ENCODE peak calls at places on chromosomes 13 and 19, in eight cellular contexts. F, U, J, H, E, C, I and V are unnamed samples.

GRCh38 chr19:53864308-53864836 is 3.3 kb upstream of the MYADM start:
- DNase-seq in F (no peak), U (no peak), J (no peak), H (no peak), E (no peak), C (no peak), I (no peak), V (no peak)

GRCh38 chr13:114148521-114148855 is 16.1 kb upstream of the RASA3 start:
- DNase-seq in F (peak; percentile 84), U (no peak), J (no peak), H (no peak), E (no peak), C (no peak), I (no peak), V (no peak)

GRCh38 chr13:110363009-110363408 is 55.9 kb downstream of the COL4A2 start:
- DNase-seq in F (no peak), U (peak; percentile 31), J (no peak), H (no peak), E (peak; percentile 81), C (no peak), I (no peak), V (no peak)

GRCh38 chr13:113647351-113648217 is 10.4 kb downstream of the ATP4B start:
- DNase-seq in F (no peak), U (peak; percentile 9), J (no peak), H (peak; percentile 49), E (peak; percentile 91), C (peak; percentile 89), I (no peak), V (peak; percentile 46)

GRCh38 chr13:19088416-19088815 is 93.2 kb downstream of the TUBA3C start:
- DNase-seq in F (no peak), U (no peak), J (no peak), H (no peak), E (no peak), C (no peak), I (no peak), V (no peak)

GRCh38 chr19:15780595-15781418 is 6.7 kb upstream of the OR10H5 start:
- DNase-seq in F (no peak), U (no peak), J (no peak), H (no peak), E (no peak), C (no peak), I (no peak), V (no peak)

GRCh38 chr13:97658556-97658955 is 224.6 kb downstream of the RAP2A start:
- DNase-seq in F (no peak), U (no peak), J (no peak), H (peak; percentile 61), E (no peak), C (no peak), I (no peak), V (no peak)

GRCh38 chr13:113562866-113563265 is 21.7 kb upstream of the TFDP1 start:
- DNase-seq in F (no peak), U (no peak), J (no peak), H (no peak), E (no peak), C (no peak), I (no peak), V (no peak)

GRCh38 chr19:50377051-50377441 is 789 bp downstream of the NR1H2 start:
- DNase-seq in F (peak; percentile 47), U (peak; percentile 23), J (peak; percentile 66), H (peak; percentile 14), E (no peak), C (no peak), I (no peak), V (no peak)

GRCh38 chr13:85163063-85163462 is 636.2 kb downstream of the SLITRK6 start:
- DNase-seq in F (no peak), U (no peak), J (no peak), H (no peak), E (no peak), C (no peak), I (no peak), V (no peak)

GRCh38 chr19:16325671-16326400 is 1.2 kb downstream of the KLF2 start:
- DNase-seq in F (no peak), U (peak; percentile 28), J (peak; percentile 59), H (peak; percentile 29), E (no peak), C (no peak), I (no peak), V (no peak)

GRCh38 chr13:41354416-41354815 is 43.3 kb downstream of the NAA16 start:
- DNase-seq in F (no peak), U (no peak), J (no peak), H (no peak), E (no peak), C (no peak), I (peak; percentile 18), V (no peak)

GRCh38 chr13:45255253-45255987 is 54.6 kb upstream of the KCTD4 start:
- DNase-seq in F (no peak), U (no peak), J (no peak), H (no peak), E (no peak), C (no peak), I (no peak), V (no peak)

GRCh38 chr19:35714601-35715354 is 3.0 kb upstream of the KMT2B start:
- DNase-seq in F (no peak), U (no peak), J (no peak), H (no peak), E (no peak), C (no peak), I (no peak), V (no peak)

GRCh38 chr19:14091086-14091884 is 734 bp upstream of the SAMD1 start:
- DNase-seq in F (peak; percentile 97), U (peak; percentile 59), J (peak; percentile 79), H (peak; percentile 66), E (peak; percentile 77), C (no peak), I (peak; percentile 64), V (no peak)

GRCh38 chr19:16229322-16229641 is 31.6 kb downstream of the AP1M1 start:
- DNase-seq in F (no peak), U (no peak), J (no peak), H (no peak), E (no peak), C (no peak), I (no peak), V (no peak)

GRCh38 chr13:25151626-25152025 is 20.5 kb downstream of the AMER2 start:
- DNase-seq in F (no peak), U (no peak), J (no peak), H (no peak), E (no peak), C (no peak), I (no peak), V (no peak)

GRCh38 chr13:41511827-41512226 is 54.5 kb downstream of the RGCC start:
- DNase-seq in F (no peak), U (no peak), J (no peak), H (no peak), E (no peak), C (no peak), I (no peak), V (no peak)

GRCh38 chr13:94707400-94708021 is 4.8 kb downstream of the SOX21 start:
- DNase-seq in F (peak; percentile 30), U (no peak), J (peak; percentile 55), H (no peak), E (no peak), C (no peak), I (no peak), V (no peak)

GRCh38 chr13:21478881-21479808 is 20.0 kb upstream of the ZDHHC20 start:
- DNase-seq in F (peak; percentile 66), U (peak; percentile 88), J (peak; percentile 36), H (peak; percentile 79), E (no peak), C (no peak), I (peak; percentile 81), V (no peak)

GRCh38 chr19:16572332-16573211 is at the start of gene SLC35E1:
- DNase-seq in F (peak; percentile 100), U (peak; percentile 94), J (peak; percentile 92), H (peak; percentile 93), E (peak; percentile 97), C (peak; percentile 95), I (peak; percentile 94), V (peak; percentile 95)

GRCh38 chr19:57320180-57321084 is at the start of gene ZNF543:
- DNase-seq in F (peak; percentile 98), U (peak; percentile 97), J (peak; percentile 95), H (peak; percentile 96), E (peak; percentile 95), C (peak; percentile 97), I (peak; percentile 95), V (peak; percentile 94)
- TF ChIP-seq CTCF in F (no peak), U (no peak), J (no peak), H (no peak), E (no peak), C (no peak), I (no peak), V (no peak)

DNA sequence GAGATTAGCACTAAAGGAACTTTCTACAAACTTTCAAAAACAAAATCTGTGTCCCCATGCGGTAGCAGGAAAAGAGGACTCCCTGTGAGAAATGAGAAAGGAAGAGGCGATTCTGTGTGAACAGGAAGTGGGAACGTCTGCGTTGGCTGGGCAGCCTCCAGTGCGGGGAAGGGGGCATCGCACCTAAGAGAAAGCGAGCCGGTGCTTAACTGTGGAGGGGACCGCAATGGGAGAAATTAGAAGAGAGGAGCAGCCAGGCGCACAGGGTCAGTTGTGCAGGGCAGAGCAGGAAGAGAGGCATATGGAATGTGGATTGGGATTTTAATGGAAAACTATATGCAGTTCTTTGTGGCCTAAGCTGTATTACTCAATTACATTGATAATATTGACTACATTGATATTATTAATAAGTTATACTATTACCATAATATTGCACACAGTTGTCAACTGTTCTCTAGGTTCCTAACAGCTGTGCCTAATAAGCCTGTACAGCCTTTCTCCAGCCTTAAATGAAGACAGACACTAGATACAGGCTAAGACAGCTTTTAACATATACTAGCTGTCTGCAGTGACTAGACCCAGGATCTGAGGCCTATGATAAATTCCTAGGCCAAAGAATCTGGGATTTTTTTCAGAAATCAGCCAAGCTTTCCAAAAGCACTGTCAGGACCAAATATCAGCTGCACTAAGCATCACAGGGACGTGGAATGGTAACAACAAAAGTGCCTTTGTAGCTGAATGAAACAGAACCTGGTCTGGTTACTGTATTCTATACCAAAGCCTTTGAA is 77.6 kb upstream of the DOCK9 start:
- DNase-seq in F (no peak), U (no peak), J (no peak), H (peak; percentile 47), E (no peak), C (no peak), I (no peak), V (no peak)
- TF ChIP-seq CTCF in F (no peak), U (no peak), J (no peak), H (no peak), E (no peak), C (no peak), I (no peak), V (no peak)

GRCh38 chr19:7680606-7681335 is at the start of gene TRAPPC5:
- DNase-seq in F (peak; percentile 94), U (peak; percentile 83), J (peak; percentile 92), H (peak; percentile 83), E (peak; percentile 91), C (peak; percentile 86), I (peak; percentile 76), V (peak; percentile 86)
- TF ChIP-seq CTCF in F (peak; percentile 99), U (peak; percentile 47), J (peak; percentile 78), H (peak; percentile 98), E (peak; percentile 55), C (peak; percentile 99), I (peak; percentile 97), V (peak; percentile 95)

DNA sequence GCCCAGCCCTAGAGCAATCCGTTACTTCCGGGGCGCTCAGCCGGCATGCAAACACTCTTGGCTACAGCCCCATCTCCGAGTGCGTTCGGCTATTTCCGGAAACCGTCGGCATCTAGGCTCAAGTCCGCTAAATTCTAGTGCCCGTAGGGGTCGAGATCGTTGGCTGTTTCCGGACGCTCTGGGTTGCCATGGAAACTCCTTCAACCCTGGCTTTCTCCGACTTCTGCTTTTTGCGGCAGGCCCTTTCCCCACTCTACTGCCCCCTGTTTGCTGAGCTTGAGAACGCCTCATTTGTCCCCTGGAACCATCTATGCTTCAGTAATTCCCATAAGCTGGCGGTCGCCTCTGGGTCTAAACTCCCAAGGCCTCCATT is 533 bp upstream of the PIK3R2 start:
- DNase-seq in F (peak; percentile 100), U (peak; percentile 99), J (peak; percentile 99), H (peak; percentile 97), E (peak; percentile 98), C (peak; percentile 98), I (peak; percentile 96), V (peak; percentile 99)
- TF ChIP-seq CTCF in F (peak; percentile 79), U (peak; percentile 79), J (peak; percentile 65), H (peak; percentile 70), E (peak; percentile 53), C (peak; percentile 71), I (peak; percentile 68), V (peak; percentile 93)